ENCODE peak calls at places on chromosomes 7 and 10, in five cellular contexts. One of them, this sample, is unnamed.
A peak's percentile ranks its signal among the peaks of the same experiment; 100 is the strongest.

GRCh38 chr10:128739937-128740336 is 613.7 kb upstream of the MKI67 start:
- DNase-seq in sigmoid colon: no peak
- DNase-seq in ovary: no peak
- DNase-seq in K562: peak; percentile 7
- DNase-seq in A549: no peak
- DNase-seq in this sample: no peak

GRCh38 chr10:9294865-9295264 is 1240.4 kb downstream of the GATA3 start:
- DNase-seq in K562: no peak
- DNase-seq in sigmoid colon: no peak
- DNase-seq in ovary: no peak
- DNase-seq in A549: no peak
- DNase-seq in this sample: no peak

GRCh38 chr7:107355616-107356015 is 114.2 kb upstream of the GPR22 start:
- DNase-seq in ovary: no peak
- DNase-seq in sigmoid colon: no peak
- DNase-seq in A549: no peak
- DNase-seq in K562: no peak
- DNase-seq in this sample: no peak

GRCh38 chr7:138460649-138461607 is 869 bp downstream of the TRIM24 start:
- DNase-seq in K562: peak; percentile 83
- DNase-seq in A549: peak; percentile 46
- DNase-seq in ovary: peak; percentile 39
- DNase-seq in sigmoid colon: peak; percentile 71
- DNase-seq in this sample: no peak

GRCh38 chr10:100009283-100009792 is 409 bp downstream of the DNMBP start:
- DNase-seq in K562: no peak
- DNase-seq in ovary: peak; percentile 66
- DNase-seq in A549: peak; percentile 64
- DNase-seq in sigmoid colon: peak; percentile 80
- DNase-seq in this sample: no peak

GRCh38 chr10:59808896-59809643 is 55.8 kb upstream of the MRLN start:
- DNase-seq in sigmoid colon: peak; percentile 77
- DNase-seq in A549: peak; percentile 51
- DNase-seq in ovary: peak; percentile 62
- DNase-seq in K562: peak; percentile 72
- DNase-seq in this sample: no peak

GRCh38 chr10:25875555-25876165 is 58.4 kb upstream of the MYO3A start:
- DNase-seq in A549: peak; percentile 30
- DNase-seq in ovary: no peak
- DNase-seq in K562: peak; percentile 65
- DNase-seq in sigmoid colon: no peak
- DNase-seq in this sample: no peak

GRCh38 chr10:101143354-101143648 is 12.2 kb downstream of the TLX1 start:
- DNase-seq in sigmoid colon: no peak
- DNase-seq in ovary: no peak
- DNase-seq in A549: no peak
- DNase-seq in K562: no peak
- DNase-seq in this sample: no peak

GRCh38 chr7:38525857-38526256 is 105.3 kb downstream of the AMPH start:
- DNase-seq in K562: no peak
- DNase-seq in sigmoid colon: no peak
- DNase-seq in A549: no peak
- DNase-seq in ovary: no peak
- DNase-seq in this sample: no peak

GRCh38 chr10:132492323-132493035 is 45.1 kb upstream of the INPP5A start:
- DNase-seq in A549: no peak
- DNase-seq in K562: no peak
- DNase-seq in sigmoid colon: peak; percentile 89
- DNase-seq in ovary: peak; percentile 73
- DNase-seq in this sample: no peak

GRCh38 chr10:111338798-111339197 is 262.0 kb downstream of the ADRA2A start:
- DNase-seq in K562: no peak
- DNase-seq in ovary: no peak
- DNase-seq in sigmoid colon: no peak
- DNase-seq in A549: no peak
- DNase-seq in this sample: no peak

GRCh38 chr10:25104441-25104840 is 70.4 kb upstream of the GPR158 start:
- DNase-seq in sigmoid colon: no peak
- DNase-seq in ovary: no peak
- DNase-seq in K562: no peak
- DNase-seq in A549: no peak
- DNase-seq in this sample: no peak

GRCh38 chr7:98240961-98241673 is 10.9 kb downstream of the TECPR1 start:
- DNase-seq in ovary: no peak
- DNase-seq in K562: peak; percentile 66
- DNase-seq in sigmoid colon: no peak
- DNase-seq in A549: peak; percentile 81
- DNase-seq in this sample: no peak

GRCh38 chr10:113517893-113518240 is 35.0 kb upstream of the HABP2 start:
- DNase-seq in K562: no peak
- DNase-seq in sigmoid colon: no peak
- DNase-seq in A549: no peak
- DNase-seq in ovary: no peak
- DNase-seq in this sample: no peak

GRCh38 chr7:30254717-30255095 is 29.7 kb upstream of the ZNRF2 start:
- DNase-seq in sigmoid colon: no peak
- DNase-seq in ovary: no peak
- DNase-seq in A549: no peak
- DNase-seq in K562: no peak
- DNase-seq in this sample: no peak

GRCh38 chr10:59395984-59396383 is 33.6 kb upstream of the FAM13C start:
- DNase-seq in sigmoid colon: no peak
- DNase-seq in K562: no peak
- DNase-seq in ovary: no peak
- DNase-seq in A549: no peak
- DNase-seq in this sample: no peak

GRCh38 chr7:115088938-115089337 is 167.0 kb downstream of the MDFIC start:
- DNase-seq in ovary: no peak
- DNase-seq in A549: no peak
- DNase-seq in K562: no peak
- DNase-seq in sigmoid colon: no peak
- DNase-seq in this sample: no peak

GRCh38 chr7:28804990-28805389 is 153.1 kb downstream of the TRIL start:
- DNase-seq in sigmoid colon: no peak
- DNase-seq in A549: peak; percentile 10
- DNase-seq in ovary: no peak
- DNase-seq in K562: no peak
- DNase-seq in this sample: no peak

GRCh38 chr7:115340828-115341227 is 418.9 kb downstream of the MDFIC start:
- DNase-seq in sigmoid colon: no peak
- DNase-seq in A549: no peak
- DNase-seq in ovary: no peak
- DNase-seq in K562: no peak
- DNase-seq in this sample: no peak

GRCh38 chr7:1883031-1883761 is 213.1 kb downstream of the ELFN1 start:
- DNase-seq in ovary: no peak
- DNase-seq in sigmoid colon: no peak
- DNase-seq in K562: peak; percentile 61
- DNase-seq in A549: peak; percentile 82
- DNase-seq in this sample: no peak

GRCh38 chr7:28180364-28181147 is at the start of gene JAZF1:
- DNase-seq in K562: peak; percentile 65
- DNase-seq in A549: peak; percentile 37
- DNase-seq in sigmoid colon: peak; percentile 86
- DNase-seq in ovary: peak; percentile 82
- DNase-seq in this sample: no peak

GRCh38 chr7:132049462-132050304 is 493.3 kb upstream of the PODXL start:
- DNase-seq in A549: peak; percentile 37
- DNase-seq in sigmoid colon: no peak
- DNase-seq in K562: peak; percentile 62
- DNase-seq in ovary: no peak
- DNase-seq in this sample: no peak

GRCh38 chr10:22548343-22548742 is 166.0 kb downstream of the PIP4K2A start:
- DNase-seq in ovary: no peak
- DNase-seq in K562: no peak
- DNase-seq in A549: no peak
- DNase-seq in sigmoid colon: no peak
- DNase-seq in this sample: no peak

GRCh38 chr7:111086532-111086931 is 4.4 kb upstream of the LRRN3 start:
- DNase-seq in sigmoid colon: no peak
- DNase-seq in K562: no peak
- DNase-seq in A549: no peak
- DNase-seq in ovary: no peak
- DNase-seq in this sample: no peak

GRCh38 chr10:69612760-69613159 is 17.3 kb upstream of the FAM241B start:
- DNase-seq in A549: no peak
- DNase-seq in ovary: no peak
- DNase-seq in sigmoid colon: no peak
- DNase-seq in K562: no peak
- DNase-seq in this sample: no peak

DNA sequence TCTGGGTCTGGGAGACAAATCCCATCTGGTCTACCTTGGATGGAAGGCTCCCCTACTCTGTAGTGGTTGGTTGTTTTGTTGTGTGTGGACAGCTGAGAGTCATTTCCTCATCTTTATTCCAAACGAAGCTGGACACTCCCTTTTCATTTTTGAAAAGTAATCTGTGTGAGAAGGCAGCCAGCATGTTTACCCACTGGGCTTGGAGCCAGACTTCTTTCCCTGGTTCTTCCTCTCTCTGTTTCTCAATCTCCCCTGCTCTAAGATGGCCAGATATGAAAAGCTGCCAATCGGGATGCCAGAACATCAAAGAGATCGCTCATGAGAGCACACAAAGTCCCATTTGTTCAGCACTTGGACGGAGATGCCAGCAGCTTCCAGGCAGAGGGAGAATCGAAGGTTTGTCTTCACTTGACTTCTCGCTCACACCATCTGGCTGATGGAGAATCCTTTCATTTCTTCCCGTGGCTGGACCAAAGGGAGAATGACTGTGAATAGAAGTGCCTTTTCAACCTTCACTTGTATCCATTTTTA is 108.2 kb upstream of the AGR3 start:
- DNase-seq in A549: peak; percentile 67
- DNase-seq in K562: no peak
- DNase-seq in ovary: peak; percentile 10
- DNase-seq in sigmoid colon: peak; percentile 82
- DNase-seq in this sample: no peak
- TF ChIP-seq POLR2A in A549: no peak
- TF ChIP-seq POLR2A in K562: no peak
- TF ChIP-seq POLR2A in ovary: no peak
- TF ChIP-seq POLR2A in sigmoid colon: no peak
- TF ChIP-seq POLR2A in this sample: no peak

GRCh38 chr7:142385528-142386340 is 127.9 kb upstream of the PRSS58 start:
- DNase-seq in sigmoid colon: no peak
- DNase-seq in ovary: no peak
- DNase-seq in K562: peak; percentile 79
- DNase-seq in A549: peak; percentile 34
- DNase-seq in this sample: no peak

GRCh38 chr7:142389544-142389943 is 131.7 kb upstream of the PRSS58 start:
- DNase-seq in K562: no peak
- DNase-seq in A549: no peak
- DNase-seq in sigmoid colon: no peak
- DNase-seq in ovary: no peak
- DNase-seq in this sample: no peak

GRCh38 chr7:142391191-142391992 is 133.5 kb upstream of the PRSS58 start:
- DNase-seq in sigmoid colon: no peak
- DNase-seq in A549: no peak
- DNase-seq in K562: peak; percentile 49
- DNase-seq in ovary: no peak
- DNase-seq in this sample: no peak
- TF ChIP-seq CTCF in sigmoid colon: no peak
- TF ChIP-seq CTCF in A549: no peak
- TF ChIP-seq CTCF in K562: peak; percentile 67
- TF ChIP-seq CTCF in ovary: no peak
- TF ChIP-seq CTCF in this sample: no peak

GRCh38 chr10:93126484-93127052 is 52.9 kb downstream of the CYP26A1 start:
- DNase-seq in A549: no peak
- DNase-seq in K562: peak; percentile 46
- DNase-seq in ovary: no peak
- DNase-seq in sigmoid colon: no peak
- DNase-seq in this sample: no peak

DNA sequence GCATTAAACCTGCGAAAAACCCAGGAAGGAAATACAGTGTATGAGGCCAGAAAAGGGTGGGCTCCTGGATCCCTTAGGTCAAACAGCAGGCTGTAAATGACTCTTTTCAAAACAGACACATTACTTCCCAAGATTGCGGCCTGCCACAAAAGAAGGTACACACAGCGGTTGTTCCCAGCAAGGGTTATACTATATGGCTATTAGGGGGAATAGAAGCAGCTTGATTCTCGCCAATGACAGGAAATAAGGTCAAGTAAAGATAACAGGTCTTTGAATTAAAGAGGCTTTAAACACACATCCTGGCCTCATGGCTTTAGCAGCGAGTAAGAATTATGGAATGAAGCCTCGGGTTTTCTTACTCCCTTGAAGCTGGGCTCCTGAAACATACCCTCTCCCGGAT is 58.3 kb downstream of the CYP26A1 start:
- DNase-seq in sigmoid colon: no peak
- DNase-seq in A549: no peak
- DNase-seq in K562: no peak
- DNase-seq in ovary: no peak
- DNase-seq in this sample: no peak
- H3K27ac ChIP-seq in sigmoid colon: no peak overlapping the region
- H3K27ac ChIP-seq in A549: no peak overlapping the region
- H3K27ac ChIP-seq in K562: no peak overlapping the region
- H3K27ac ChIP-seq in ovary: no peak overlapping the region
- H3K27ac ChIP-seq in this sample: no peak overlapping the region

GRCh38 chr10:73768881-73769280 is 13.0 kb upstream of the CHCHD1 start:
- DNase-seq in K562: no peak
- DNase-seq in ovary: no peak
- DNase-seq in sigmoid colon: peak; percentile 50
- DNase-seq in A549: no peak
- DNase-seq in this sample: no peak
- TF ChIP-seq POLR2A in K562: no peak
- TF ChIP-seq POLR2A in ovary: no peak
- TF ChIP-seq POLR2A in sigmoid colon: no peak
- TF ChIP-seq POLR2A in A549: no peak
- TF ChIP-seq POLR2A in this sample: no peak

GRCh38 chr10:63477927-63478326 is 12.2 kb upstream of the JMJD1C start:
- DNase-seq in A549: no peak
- DNase-seq in ovary: no peak
- DNase-seq in K562: no peak
- DNase-seq in sigmoid colon: no peak
- DNase-seq in this sample: no peak
- TF ChIP-seq CTCF in A549: no peak
- TF ChIP-seq CTCF in ovary: no peak
- TF ChIP-seq CTCF in K562: no peak
- TF ChIP-seq CTCF in sigmoid colon: no peak
- TF ChIP-seq CTCF in this sample: no peak

This sample was measured in esophagus squamous epithelium.